ENCODE peak calls at places on chromosomes 12 and 14, in ten cellular contexts. One of them, this sample, is unnamed.
A peak's percentile ranks its signal among the peaks of the same experiment; 100 is the strongest.

GRCh38 chr14:34462132-34462893 is at the start of gene SPTSSA:
- DNase-seq in OCI-LY7: peak; percentile 92
- DNase-seq in A549: peak; percentile 85
- DNase-seq in heart right ventricle: peak; percentile 95
- DNase-seq in H9: peak; percentile 91
- DNase-seq in AG04450: peak; percentile 70
- DNase-seq in psoas muscle: peak; percentile 96
- DNase-seq in fibroblast of mammary gland: peak; percentile 83
- DNase-seq in dorsolateral prefrontal cortex: peak; percentile 85
- DNase-seq in GM12864: peak; percentile 59
- DNase-seq in this sample: peak; percentile 88

GRCh38 chr14:65356327-65356836 is 56.1 kb upstream of the FUT8 start:
- DNase-seq in OCI-LY7: peak; percentile 54
- DNase-seq in A549: peak; percentile 41
- DNase-seq in heart right ventricle: no peak
- DNase-seq in H9: peak; percentile 77
- DNase-seq in AG04450: peak; percentile 53
- DNase-seq in psoas muscle: no peak
- DNase-seq in fibroblast of mammary gland: peak; percentile 96
- DNase-seq in dorsolateral prefrontal cortex: no peak
- DNase-seq in GM12864: no peak
- DNase-seq in this sample: no peak

GRCh38 chr14:63770187-63770807 is 42.4 kb upstream of the SGPP1 start:
- DNase-seq in OCI-LY7: peak; percentile 77
- DNase-seq in A549: no peak
- DNase-seq in heart right ventricle: no peak
- DNase-seq in H9: no peak
- DNase-seq in AG04450: peak; percentile 16
- DNase-seq in psoas muscle: no peak
- DNase-seq in fibroblast of mammary gland: peak; percentile 66
- DNase-seq in dorsolateral prefrontal cortex: peak; percentile 57
- DNase-seq in GM12864: no peak
- DNase-seq in this sample: peak; percentile 52

GRCh38 chr12:82765971-82766705 is 79.4 kb downstream of the TMTC2 start:
- DNase-seq in OCI-LY7: no peak
- DNase-seq in A549: no peak
- DNase-seq in heart right ventricle: no peak
- DNase-seq in H9: no peak
- DNase-seq in AG04450: no peak
- DNase-seq in psoas muscle: no peak
- DNase-seq in fibroblast of mammary gland: no peak
- DNase-seq in dorsolateral prefrontal cortex: no peak
- DNase-seq in GM12864: no peak
- DNase-seq in this sample: no peak

GRCh38 chr12:89162704-89163261 is 189.5 kb downstream of the DUSP6 start:
- DNase-seq in OCI-LY7: no peak
- DNase-seq in A549: peak; percentile 31
- DNase-seq in heart right ventricle: no peak
- DNase-seq in H9: no peak
- DNase-seq in AG04450: peak; percentile 94
- DNase-seq in psoas muscle: peak; percentile 64
- DNase-seq in fibroblast of mammary gland: peak; percentile 100
- DNase-seq in dorsolateral prefrontal cortex: no peak
- DNase-seq in GM12864: no peak
- DNase-seq in this sample: peak; percentile 52

GRCh38 chr14:64035143-64035542 is 182.3 kb downstream of the SYNE2 start:
- DNase-seq in OCI-LY7: no peak
- DNase-seq in A549: no peak
- DNase-seq in heart right ventricle: no peak
- DNase-seq in H9: no peak
- DNase-seq in AG04450: peak; percentile 24
- DNase-seq in psoas muscle: no peak
- DNase-seq in fibroblast of mammary gland: peak; percentile 18
- DNase-seq in dorsolateral prefrontal cortex: no peak
- DNase-seq in GM12864: no peak
- DNase-seq in this sample: no peak

GRCh38 chr12:17235996-17236395 is 630.0 kb upstream of the LMO3 start:
- DNase-seq in OCI-LY7: no peak
- DNase-seq in A549: no peak
- DNase-seq in heart right ventricle: no peak
- DNase-seq in H9: peak; percentile 39
- DNase-seq in AG04450: no peak
- DNase-seq in psoas muscle: no peak
- DNase-seq in fibroblast of mammary gland: no peak
- DNase-seq in dorsolateral prefrontal cortex: no peak
- DNase-seq in GM12864: no peak
- DNase-seq in this sample: no peak

GRCh38 chr12:9347328-9348127 is 139.3 kb upstream of the PZP start:
- DNase-seq in OCI-LY7: no peak
- DNase-seq in A549: no peak
- DNase-seq in heart right ventricle: no peak
- DNase-seq in H9: peak; percentile 11
- DNase-seq in AG04450: no peak
- DNase-seq in psoas muscle: no peak
- DNase-seq in fibroblast of mammary gland: peak; percentile 52
- DNase-seq in dorsolateral prefrontal cortex: no peak
- DNase-seq in GM12864: no peak
- DNase-seq in this sample: no peak

GRCh38 chr14:36647827-36648753 is 13.6 kb upstream of the PAX9 start:
- DNase-seq in OCI-LY7: no peak
- DNase-seq in A549: peak; percentile 47
- DNase-seq in heart right ventricle: no peak
- DNase-seq in H9: peak; percentile 83
- DNase-seq in AG04450: no peak
- DNase-seq in psoas muscle: peak; percentile 66
- DNase-seq in fibroblast of mammary gland: peak; percentile 47
- DNase-seq in dorsolateral prefrontal cortex: no peak
- DNase-seq in GM12864: no peak
- DNase-seq in this sample: no peak

GRCh38 chr14:36647417-36647826 is 14.2 kb upstream of the PAX9 start:
- DNase-seq in OCI-LY7: no peak
- DNase-seq in A549: no peak
- DNase-seq in heart right ventricle: no peak
- DNase-seq in H9: peak; percentile 30
- DNase-seq in AG04450: no peak
- DNase-seq in psoas muscle: no peak
- DNase-seq in fibroblast of mammary gland: no peak
- DNase-seq in dorsolateral prefrontal cortex: no peak
- DNase-seq in GM12864: no peak
- DNase-seq in this sample: no peak

GRCh38 chr14:36652542-36653201 is 9.0 kb upstream of the PAX9 start:
- DNase-seq in OCI-LY7: no peak
- DNase-seq in A549: no peak
- DNase-seq in heart right ventricle: no peak
- DNase-seq in H9: no peak
- DNase-seq in AG04450: no peak
- DNase-seq in psoas muscle: no peak
- DNase-seq in fibroblast of mammary gland: peak; percentile 16
- DNase-seq in dorsolateral prefrontal cortex: no peak
- DNase-seq in GM12864: no peak
- DNase-seq in this sample: no peak

GRCh38 chr14:36649872-36650650 is 11.6 kb upstream of the PAX9 start:
- DNase-seq in OCI-LY7: no peak
- DNase-seq in A549: no peak
- DNase-seq in heart right ventricle: no peak
- DNase-seq in H9: no peak
- DNase-seq in AG04450: no peak
- DNase-seq in psoas muscle: no peak
- DNase-seq in fibroblast of mammary gland: no peak
- DNase-seq in dorsolateral prefrontal cortex: no peak
- DNase-seq in GM12864: no peak
- DNase-seq in this sample: no peak

GRCh38 chr14:36646664-36647416 is 14.8 kb upstream of the PAX9 start:
- DNase-seq in OCI-LY7: no peak
- DNase-seq in A549: no peak
- DNase-seq in heart right ventricle: no peak
- DNase-seq in H9: peak; percentile 54
- DNase-seq in AG04450: no peak
- DNase-seq in psoas muscle: peak; percentile 70
- DNase-seq in fibroblast of mammary gland: no peak
- DNase-seq in dorsolateral prefrontal cortex: no peak
- DNase-seq in GM12864: no peak
- DNase-seq in this sample: no peak
- TF ChIP-seq CTCF in OCI-LY7: no peak
- TF ChIP-seq CTCF in A549: no peak
- TF ChIP-seq CTCF in heart right ventricle: peak; percentile 4
- TF ChIP-seq CTCF in H9: peak; percentile 60
- TF ChIP-seq CTCF in AG04450: no peak
- TF ChIP-seq CTCF in psoas muscle: no peak
- TF ChIP-seq CTCF in fibroblast of mammary gland: no peak
- TF ChIP-seq CTCF in dorsolateral prefrontal cortex: no peak
- TF ChIP-seq CTCF in GM12864: no peak
- TF ChIP-seq CTCF in this sample: no peak

GRCh38 chr14:23052671-23053070 is 4.6 kb downstream of the CDH24 start:
- DNase-seq in OCI-LY7: no peak
- DNase-seq in A549: no peak
- DNase-seq in heart right ventricle: no peak
- DNase-seq in H9: no peak
- DNase-seq in AG04450: no peak
- DNase-seq in psoas muscle: no peak
- DNase-seq in fibroblast of mammary gland: no peak
- DNase-seq in dorsolateral prefrontal cortex: no peak
- DNase-seq in GM12864: no peak
- DNase-seq in this sample: no peak

GRCh38 chr14:23053426-23053825 is 3.9 kb downstream of the CDH24 start:
- DNase-seq in OCI-LY7: no peak
- DNase-seq in A549: no peak
- DNase-seq in heart right ventricle: no peak
- DNase-seq in H9: no peak
- DNase-seq in AG04450: no peak
- DNase-seq in psoas muscle: no peak
- DNase-seq in fibroblast of mammary gland: no peak
- DNase-seq in dorsolateral prefrontal cortex: no peak
- DNase-seq in GM12864: no peak
- DNase-seq in this sample: no peak

GRCh38 chr14:23055621-23056256 is 1.6 kb downstream of the CDH24 start:
- DNase-seq in OCI-LY7: no peak
- DNase-seq in A549: no peak
- DNase-seq in heart right ventricle: no peak
- DNase-seq in H9: no peak
- DNase-seq in AG04450: no peak
- DNase-seq in psoas muscle: peak; percentile 59
- DNase-seq in fibroblast of mammary gland: peak; percentile 51
- DNase-seq in dorsolateral prefrontal cortex: peak; percentile 26
- DNase-seq in GM12864: no peak
- DNase-seq in this sample: no peak

GRCh38 chr14:23055147-23055550 is 2.2 kb downstream of the CDH24 start:
- DNase-seq in OCI-LY7: no peak
- DNase-seq in A549: no peak
- DNase-seq in heart right ventricle: no peak
- DNase-seq in H9: no peak
- DNase-seq in AG04450: no peak
- DNase-seq in psoas muscle: no peak
- DNase-seq in fibroblast of mammary gland: no peak
- DNase-seq in dorsolateral prefrontal cortex: no peak
- DNase-seq in GM12864: no peak
- DNase-seq in this sample: no peak

DNA sequence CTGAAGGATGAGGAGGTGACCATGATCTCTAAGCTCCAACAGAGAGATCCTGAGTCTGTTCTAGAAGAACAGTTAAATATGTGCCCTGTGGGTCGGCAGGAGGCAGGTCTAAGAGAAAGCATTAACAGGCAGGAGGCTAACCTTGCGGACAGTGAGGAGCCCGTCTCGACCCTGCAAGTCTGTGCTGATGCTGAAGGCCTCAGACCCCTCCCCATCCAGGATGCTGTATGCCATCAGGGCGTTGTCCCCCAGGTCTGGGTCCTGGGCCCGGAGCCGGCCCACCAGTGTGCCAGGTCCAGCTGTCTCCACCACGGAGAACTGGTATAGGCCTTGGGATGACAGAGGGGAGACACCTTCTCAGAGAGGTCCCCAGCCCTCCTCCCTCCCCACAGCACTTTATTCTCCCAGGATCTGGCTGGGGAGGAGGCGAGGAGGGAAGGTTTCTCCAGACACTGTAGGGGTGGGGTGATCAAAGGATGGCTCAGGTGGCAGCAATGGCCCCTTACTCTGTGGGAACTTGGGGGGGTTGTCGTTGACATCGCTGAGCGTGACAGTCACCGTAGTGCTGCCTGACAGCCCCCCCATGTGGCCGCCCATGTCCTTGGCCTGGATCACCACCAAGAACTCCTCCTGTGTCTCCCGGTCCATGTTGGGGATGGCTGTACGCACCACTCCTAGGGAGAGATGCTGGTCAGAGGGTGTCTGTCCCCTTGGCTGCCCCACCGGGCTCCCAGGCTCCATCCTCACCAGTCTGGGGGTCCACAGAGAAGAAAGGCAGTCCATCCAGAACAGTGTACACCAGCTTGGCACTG is 3.1 kb downstream of the CDH24 start:
- DNase-seq in OCI-LY7: peak; percentile 28
- DNase-seq in A549: no peak
- DNase-seq in heart right ventricle: no peak
- DNase-seq in H9: peak; percentile 50
- DNase-seq in AG04450: no peak
- DNase-seq in psoas muscle: peak; percentile 56
- DNase-seq in fibroblast of mammary gland: no peak
- DNase-seq in dorsolateral prefrontal cortex: no peak
- DNase-seq in GM12864: no peak
- DNase-seq in this sample: peak; percentile 42
- TF ChIP-seq CTCF in OCI-LY7: peak; percentile 73
- TF ChIP-seq CTCF in A549: no peak
- TF ChIP-seq CTCF in heart right ventricle: peak; percentile 41
- TF ChIP-seq CTCF in H9: peak; percentile 54
- TF ChIP-seq CTCF in AG04450: no peak
- TF ChIP-seq CTCF in psoas muscle: peak; percentile 16
- TF ChIP-seq CTCF in fibroblast of mammary gland: peak; percentile 24
- TF ChIP-seq CTCF in dorsolateral prefrontal cortex: peak; percentile 26
- TF ChIP-seq CTCF in GM12864: peak; percentile 58
- TF ChIP-seq CTCF in this sample: peak; percentile 63

DNA sequence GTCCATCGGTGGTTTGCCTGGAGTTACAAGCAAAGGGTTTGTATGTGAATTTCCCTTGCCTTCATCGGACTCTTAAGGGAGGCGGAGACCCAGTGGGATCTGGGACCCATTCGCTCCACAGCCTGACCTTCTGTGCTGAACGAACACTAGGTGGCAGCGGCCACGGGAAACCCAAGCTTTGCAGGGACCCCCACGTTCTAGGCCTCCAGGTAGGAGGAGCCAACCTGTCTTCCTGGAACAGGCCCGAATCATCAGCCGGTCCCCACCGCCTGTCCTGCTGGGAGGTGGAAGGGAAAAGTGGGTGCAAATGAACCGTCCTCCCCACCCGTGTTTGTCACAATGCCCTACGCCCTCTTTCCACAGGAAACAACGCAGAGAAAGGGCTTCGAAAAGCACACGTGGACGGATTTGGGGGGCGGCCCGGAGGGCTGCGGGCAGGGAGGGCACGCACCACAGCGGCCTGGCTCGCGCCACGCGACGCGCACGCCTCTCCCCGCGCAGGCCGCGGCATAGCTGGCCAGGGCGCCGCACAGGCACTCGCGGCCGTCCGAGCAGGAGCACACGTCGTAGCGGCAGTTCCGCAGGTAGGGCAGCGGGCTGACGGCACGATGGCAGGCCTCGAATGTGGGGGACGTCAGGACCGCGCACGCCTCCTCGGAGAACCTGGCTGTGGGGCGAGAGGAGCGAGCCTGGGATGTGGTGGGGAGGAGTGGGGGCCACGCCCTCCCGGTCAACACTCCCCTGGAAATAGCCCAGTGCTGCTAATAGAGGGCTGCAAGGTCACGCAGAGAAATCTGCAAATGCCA is 67.9 kb downstream of the VWF start:
- DNase-seq in OCI-LY7: peak; percentile 52
- DNase-seq in A549: no peak
- DNase-seq in heart right ventricle: no peak
- DNase-seq in H9: peak; percentile 89
- DNase-seq in AG04450: no peak
- DNase-seq in psoas muscle: no peak
- DNase-seq in fibroblast of mammary gland: no peak
- DNase-seq in dorsolateral prefrontal cortex: no peak
- DNase-seq in GM12864: no peak
- DNase-seq in this sample: peak; percentile 32
- TF ChIP-seq CTCF in OCI-LY7: peak; percentile 74
- TF ChIP-seq CTCF in A549: no peak
- TF ChIP-seq CTCF in heart right ventricle: peak; percentile 38
- TF ChIP-seq CTCF in H9: peak; percentile 69
- TF ChIP-seq CTCF in AG04450: peak; percentile 32
- TF ChIP-seq CTCF in psoas muscle: no peak
- TF ChIP-seq CTCF in fibroblast of mammary gland: peak; percentile 28
- TF ChIP-seq CTCF in dorsolateral prefrontal cortex: peak; percentile 18
- TF ChIP-seq CTCF in GM12864: peak; percentile 20
- TF ChIP-seq CTCF in this sample: peak; percentile 51

GRCh38 chr12:48197967-48198618 is 5.0 kb downstream of the OR10AD1 start:
- DNase-seq in OCI-LY7: peak; percentile 88
- DNase-seq in A549: peak; percentile 93
- DNase-seq in heart right ventricle: peak; percentile 97
- DNase-seq in H9: peak; percentile 100
- DNase-seq in AG04450: peak; percentile 65
- DNase-seq in psoas muscle: peak; percentile 99
- DNase-seq in fibroblast of mammary gland: peak; percentile 93
- DNase-seq in dorsolateral prefrontal cortex: peak; percentile 87
- DNase-seq in GM12864: peak; percentile 91
- DNase-seq in this sample: no peak
- TF ChIP-seq CTCF in OCI-LY7: no peak
- TF ChIP-seq CTCF in A549: no peak
- TF ChIP-seq CTCF in heart right ventricle: no peak
- TF ChIP-seq CTCF in H9: no peak
- TF ChIP-seq CTCF in AG04450: peak; percentile 14
- TF ChIP-seq CTCF in psoas muscle: no peak
- TF ChIP-seq CTCF in fibroblast of mammary gland: no peak
- TF ChIP-seq CTCF in dorsolateral prefrontal cortex: no peak
- TF ChIP-seq CTCF in GM12864: peak; percentile 7
- TF ChIP-seq CTCF in this sample: no peak